ENCODE peak calls at places on chromosomes 16 and 17, in four cellular contexts. V, I, M and Z are unnamed samples.

GRCh38 chr16:3049921-3050481 is 3.6 kb downstream of the MMP25 start:
- DNase-seq in V (no peak), I (no peak), M (no peak), Z (no peak)

GRCh38 chr16:87542531-87543102 is 49.8 kb upstream of the ZCCHC14 start:
- DNase-seq in V (no peak), I (no peak), M (no peak), Z (no peak)

GRCh38 chr17:83176272-83176955 is 97.0 kb downstream of the METRNL start:
- DNase-seq in V (no peak), I (no peak), M (no peak), Z (no peak)

GRCh38 chr16:2242598-2242997 is 6.4 kb downstream of the DNASE1L2 start:
- DNase-seq in V (no peak), I (no peak), M (no peak), Z (no peak)

GRCh38 chr16:73152731-73153130 is 104.8 kb upstream of the ZFHX3 start:
- DNase-seq in V (no peak), I (peak), M (no peak), Z (no peak)

GRCh38 chr16:2686912-2687507 is 4.7 kb downstream of the KCTD5 start:
- DNase-seq in V (peak), I (no peak), M (no peak), Z (no peak)

GRCh38 chr16:6193718-6194117 is 1096.1 kb upstream of the EEF2KMT start:
- DNase-seq in V (no peak), I (no peak), M (no peak), Z (no peak)

GRCh38 chr17:72004011-72004427 is 116.8 kb upstream of the SOX9 start:
- DNase-seq in V (no peak), I (peak), M (peak), Z (no peak)

GRCh38 chr16:13176711-13177110 is 275.3 kb downstream of the SHISA9 start:
- DNase-seq in V (no peak), I (no peak), M (no peak), Z (no peak)

GRCh38 chr16:80527297-80527696 is 13.5 kb upstream of the DYNLRB2 start:
- DNase-seq in V (no peak), I (peak), M (no peak), Z (no peak)

GRCh38 chr17:59666235-59666634 is 41.0 kb downstream of the PTRH2 start:
- DNase-seq in V (no peak), I (peak), M (no peak), Z (no peak)

GRCh38 chr16:70018254-70018653 is 67.1 kb downstream of the CLEC18A start:
- DNase-seq in V (no peak), I (peak), M (no peak), Z (no peak)

GRCh38 chr17:31888124-31888523 is 13.4 kb downstream of the UTP6 start:
- DNase-seq in V (no peak), I (no peak), M (no peak), Z (no peak)

GRCh38 chr16:74107795-74108610 is 188.6 kb upstream of the PSMD7 start:
- DNase-seq in V (peak), I (peak), M (no peak), Z (no peak)

GRCh38 chr17:30229012-30229411 is 6.5 kb downstream of the SLC6A4 start:
- DNase-seq in V (no peak), I (no peak), M (no peak), Z (no peak)

GRCh38 chr16:709651-710499 is 4.3 kb upstream of the FBXL16 start:
- DNase-seq in V (no peak), I (peak), M (no peak), Z (peak)

GRCh38 chr17:65941500-65941899 is 250.4 kb downstream of the CEP112 start:
- DNase-seq in V (no peak), I (peak), M (no peak), Z (no peak)

GRCh38 chr17:41777579-41778188 is 8.8 kb downstream of the JUP start:
- DNase-seq in V (peak), I (peak), M (peak), Z (no peak)

GRCh38 chr17:48244121-48244711 is 136.7 kb downstream of the SNX11 start:
- DNase-seq in V (no peak), I (peak), M (no peak), Z (no peak)

GRCh38 chr16:84617631-84618427 is at the start of gene COTL1:
- DNase-seq in V (peak), I (peak), M (peak), Z (peak)